ENCODE peak calls at places on chromosomes 16 and 17, in six cellular contexts. One of them, this sample, is unnamed.

GRCh38 chr17:35073183-35073790 is 9.8 kb upstream of the RFFL start:
- DNase-seq in mesenchymal stem cell: no peak
- DNase-seq in neural progenitor cell: no peak
- DNase-seq in BE2C: no peak
- DNase-seq in Peyer's patch: no peak
- DNase-seq in naive thymus-derived CD4-positive, alpha-beta T cell: peak; percentile 34
- DNase-seq in this sample: no peak

GRCh38 chr17:65142247-65142646 is 5.1 kb downstream of the RGS9 start:
- DNase-seq in mesenchymal stem cell: no peak
- DNase-seq in neural progenitor cell: no peak
- DNase-seq in BE2C: no peak
- DNase-seq in Peyer's patch: no peak
- DNase-seq in naive thymus-derived CD4-positive, alpha-beta T cell: no peak
- DNase-seq in this sample: no peak

GRCh38 chr16:35754391-35755369 is 2295.3 kb downstream of the TP53TG3F start:
- DNase-seq in mesenchymal stem cell: no peak
- DNase-seq in neural progenitor cell: no peak
- DNase-seq in BE2C: no peak
- DNase-seq in Peyer's patch: no peak
- DNase-seq in naive thymus-derived CD4-positive, alpha-beta T cell: no peak
- DNase-seq in this sample: no peak

GRCh38 chr17:66829883-66830282 is 5.0 kb upstream of the CACNG5 start:
- DNase-seq in mesenchymal stem cell: no peak
- DNase-seq in neural progenitor cell: peak; percentile 61
- DNase-seq in BE2C: no peak
- DNase-seq in Peyer's patch: no peak
- DNase-seq in naive thymus-derived CD4-positive, alpha-beta T cell: no peak
- DNase-seq in this sample: no peak

GRCh38 chr16:49652441-49653175 is 203.3 kb downstream of the ZNF423 start:
- DNase-seq in mesenchymal stem cell: peak; percentile 10
- DNase-seq in neural progenitor cell: no peak
- DNase-seq in BE2C: no peak
- DNase-seq in Peyer's patch: no peak
- DNase-seq in naive thymus-derived CD4-positive, alpha-beta T cell: no peak
- DNase-seq in this sample: no peak

GRCh38 chr16:81397058-81397878 is 47.3 kb upstream of the CMIP start:
- DNase-seq in mesenchymal stem cell: no peak
- DNase-seq in neural progenitor cell: no peak
- DNase-seq in BE2C: no peak
- DNase-seq in Peyer's patch: no peak
- DNase-seq in naive thymus-derived CD4-positive, alpha-beta T cell: no peak
- DNase-seq in this sample: no peak

GRCh38 chr17:62627219-62627903 is at the start of gene MRC2:
- DNase-seq in mesenchymal stem cell: peak; percentile 92
- DNase-seq in neural progenitor cell: peak; percentile 83
- DNase-seq in BE2C: peak; percentile 68
- DNase-seq in Peyer's patch: no peak
- DNase-seq in naive thymus-derived CD4-positive, alpha-beta T cell: peak; percentile 14
- DNase-seq in this sample: peak; percentile 91

GRCh38 chr17:691423-691822 is 23.2 kb downstream of the VPS53 start:
- DNase-seq in mesenchymal stem cell: peak; percentile 37
- DNase-seq in neural progenitor cell: no peak
- DNase-seq in BE2C: no peak
- DNase-seq in Peyer's patch: no peak
- DNase-seq in naive thymus-derived CD4-positive, alpha-beta T cell: no peak
- DNase-seq in this sample: no peak

GRCh38 chr17:17567631-17568030 is 23.9 kb downstream of the PEMT start:
- DNase-seq in mesenchymal stem cell: no peak
- DNase-seq in neural progenitor cell: no peak
- DNase-seq in BE2C: peak; percentile 24
- DNase-seq in Peyer's patch: no peak
- DNase-seq in naive thymus-derived CD4-positive, alpha-beta T cell: no peak
- DNase-seq in this sample: no peak

GRCh38 chr17:82031885-82032627 is 578 bp downstream of the RAC3 start:
- DNase-seq in mesenchymal stem cell: peak; percentile 13
- DNase-seq in neural progenitor cell: peak; percentile 38
- DNase-seq in BE2C: no peak
- DNase-seq in Peyer's patch: peak; percentile 27
- DNase-seq in naive thymus-derived CD4-positive, alpha-beta T cell: no peak
- DNase-seq in this sample: peak; percentile 97

GRCh38 chr17:75124041-75124818 is 7.3 kb downstream of the NT5C start:
- DNase-seq in mesenchymal stem cell: peak; percentile 36
- DNase-seq in neural progenitor cell: no peak
- DNase-seq in BE2C: peak; percentile 89
- DNase-seq in Peyer's patch: no peak
- DNase-seq in naive thymus-derived CD4-positive, alpha-beta T cell: no peak
- DNase-seq in this sample: no peak

GRCh38 chr17:28937044-28937729 is 14.1 kb downstream of the PHF12 start:
- DNase-seq in mesenchymal stem cell: peak; percentile 72
- DNase-seq in neural progenitor cell: no peak
- DNase-seq in BE2C: no peak
- DNase-seq in Peyer's patch: no peak
- DNase-seq in naive thymus-derived CD4-positive, alpha-beta T cell: no peak
- DNase-seq in this sample: no peak

GRCh38 chr16:55944377-55944802 is 69.2 kb upstream of the CES5A start:
- DNase-seq in mesenchymal stem cell: peak; percentile 59
- DNase-seq in neural progenitor cell: peak; percentile 79
- DNase-seq in BE2C: peak; percentile 80
- DNase-seq in Peyer's patch: peak; percentile 41
- DNase-seq in naive thymus-derived CD4-positive, alpha-beta T cell: peak; percentile 26
- DNase-seq in this sample: peak; percentile 64

GRCh38 chr17:57442914-57443571 is 186.7 kb downstream of the MSI2 start:
- DNase-seq in mesenchymal stem cell: peak; percentile 22
- DNase-seq in neural progenitor cell: no peak
- DNase-seq in BE2C: no peak
- DNase-seq in Peyer's patch: peak; percentile 57
- DNase-seq in naive thymus-derived CD4-positive, alpha-beta T cell: peak; percentile 43
- DNase-seq in this sample: no peak

GRCh38 chr17:17363638-17364337 is 60.6 kb downstream of the NT5M start:
- DNase-seq in mesenchymal stem cell: no peak
- DNase-seq in neural progenitor cell: peak; percentile 1
- DNase-seq in BE2C: no peak
- DNase-seq in Peyer's patch: no peak
- DNase-seq in naive thymus-derived CD4-positive, alpha-beta T cell: no peak
- DNase-seq in this sample: no peak

GRCh38 chr16:10611825-10612342 is 31.5 kb upstream of the EMP2 start:
- DNase-seq in mesenchymal stem cell: no peak
- DNase-seq in neural progenitor cell: peak; percentile 33
- DNase-seq in BE2C: no peak
- DNase-seq in Peyer's patch: no peak
- DNase-seq in naive thymus-derived CD4-positive, alpha-beta T cell: no peak
- DNase-seq in this sample: peak; percentile 54

GRCh38 chr16:72203401-72203800 is 31.4 kb upstream of the PMFBP1 start:
- DNase-seq in mesenchymal stem cell: peak; percentile 32
- DNase-seq in neural progenitor cell: no peak
- DNase-seq in BE2C: no peak
- DNase-seq in Peyer's patch: peak; percentile 19
- DNase-seq in naive thymus-derived CD4-positive, alpha-beta T cell: no peak
- DNase-seq in this sample: no peak

GRCh38 chr16:57750796-57751538 is 15.4 kb downstream of the KATNB1 start:
- DNase-seq in mesenchymal stem cell: no peak
- DNase-seq in neural progenitor cell: no peak
- DNase-seq in BE2C: peak; percentile 11
- DNase-seq in Peyer's patch: no peak
- DNase-seq in naive thymus-derived CD4-positive, alpha-beta T cell: no peak
- DNase-seq in this sample: no peak

GRCh38 chr17:81440511-81441244 is 45.4 kb downstream of the BAHCC1 start:
- DNase-seq in mesenchymal stem cell: peak; percentile 41
- DNase-seq in neural progenitor cell: peak; percentile 80
- DNase-seq in BE2C: peak; percentile 83
- DNase-seq in Peyer's patch: no peak
- DNase-seq in naive thymus-derived CD4-positive, alpha-beta T cell: no peak
- DNase-seq in this sample: peak; percentile 99

GRCh38 chr16:88872650-88873331 is 6.3 kb upstream of the PABPN1L start:
- DNase-seq in mesenchymal stem cell: no peak
- DNase-seq in neural progenitor cell: no peak
- DNase-seq in BE2C: no peak
- DNase-seq in Peyer's patch: no peak
- DNase-seq in naive thymus-derived CD4-positive, alpha-beta T cell: no peak
- DNase-seq in this sample: no peak

GRCh38 chr17:80951121-80952090 is 40.2 kb upstream of the CHMP6 start:
- DNase-seq in mesenchymal stem cell: no peak
- DNase-seq in neural progenitor cell: no peak
- DNase-seq in BE2C: no peak
- DNase-seq in Peyer's patch: no peak
- DNase-seq in naive thymus-derived CD4-positive, alpha-beta T cell: no peak
- DNase-seq in this sample: peak; percentile 35

GRCh38 chr16:31085371-31085770 is 3.4 kb downstream of the PRSS53 start:
- DNase-seq in mesenchymal stem cell: no peak
- DNase-seq in neural progenitor cell: no peak
- DNase-seq in BE2C: no peak
- DNase-seq in Peyer's patch: no peak
- DNase-seq in naive thymus-derived CD4-positive, alpha-beta T cell: no peak
- DNase-seq in this sample: no peak

GRCh38 chr16:69150146-69150865 is 17.9 kb downstream of the UTP4 start:
- DNase-seq in mesenchymal stem cell: peak; percentile 81
- DNase-seq in neural progenitor cell: peak; percentile 87
- DNase-seq in BE2C: peak; percentile 72
- DNase-seq in Peyer's patch: peak; percentile 46
- DNase-seq in naive thymus-derived CD4-positive, alpha-beta T cell: peak; percentile 66
- DNase-seq in this sample: peak; percentile 78

GRCh38 chr17:37671813-37672544 is 28.7 kb upstream of the DDX52 start:
- DNase-seq in mesenchymal stem cell: peak; percentile 92
- DNase-seq in neural progenitor cell: no peak
- DNase-seq in BE2C: no peak
- DNase-seq in Peyer's patch: no peak
- DNase-seq in naive thymus-derived CD4-positive, alpha-beta T cell: no peak
- DNase-seq in this sample: no peak

GRCh38 chr16:85506358-85506911 is 106.7 kb upstream of the GSE1 start:
- DNase-seq in mesenchymal stem cell: no peak
- DNase-seq in neural progenitor cell: no peak
- DNase-seq in BE2C: no peak
- DNase-seq in Peyer's patch: no peak
- DNase-seq in naive thymus-derived CD4-positive, alpha-beta T cell: no peak
- DNase-seq in this sample: no peak
- H3K36me3 ChIP-seq in mesenchymal stem cell: no peaks in the 10 kb centered on the region
- H3K36me3 ChIP-seq in neural progenitor cell: no peaks in the 10 kb centered on the region
- H3K36me3 ChIP-seq in BE2C: no peaks in the 10 kb centered on the region
- H3K36me3 ChIP-seq in Peyer's patch: no peaks in the 10 kb centered on the region
- H3K36me3 ChIP-seq in naive thymus-derived CD4-positive, alpha-beta T cell: no peaks in the 10 kb centered on the region
- H3K36me3 ChIP-seq in this sample: no peaks in the 10 kb centered on the region

GRCh38 chr16:24944206-24944605 is 71.0 kb downstream of the ARHGAP17 start:
- DNase-seq in mesenchymal stem cell: no peak
- DNase-seq in neural progenitor cell: no peak
- DNase-seq in BE2C: no peak
- DNase-seq in Peyer's patch: no peak
- DNase-seq in naive thymus-derived CD4-positive, alpha-beta T cell: no peak
- DNase-seq in this sample: no peak
- H3K36me3 ChIP-seq in mesenchymal stem cell: peaks cover 93% of the 10 kb centered on the region
- H3K36me3 ChIP-seq in neural progenitor cell: peaks cover 4% of the 10 kb centered on the region
- H3K36me3 ChIP-seq in BE2C: peaks cover 24% of the 10 kb centered on the region
- H3K36me3 ChIP-seq in Peyer's patch: no peaks in the 10 kb centered on the region
- H3K36me3 ChIP-seq in naive thymus-derived CD4-positive, alpha-beta T cell: peaks cover 23% of the 10 kb centered on the region
- H3K36me3 ChIP-seq in this sample: peaks cover 9% of the 10 kb centered on the region

GRCh38 chr16:1667271-1667670 is 10.8 kb upstream of the JPT2 start:
- DNase-seq in mesenchymal stem cell: no peak
- DNase-seq in neural progenitor cell: no peak
- DNase-seq in BE2C: no peak
- DNase-seq in Peyer's patch: no peak
- DNase-seq in naive thymus-derived CD4-positive, alpha-beta T cell: no peak
- DNase-seq in this sample: no peak

GRCh38 chr16:1670371-1670770 is 7.7 kb upstream of the JPT2 start:
- DNase-seq in mesenchymal stem cell: no peak
- DNase-seq in neural progenitor cell: no peak
- DNase-seq in BE2C: no peak
- DNase-seq in Peyer's patch: no peak
- DNase-seq in naive thymus-derived CD4-positive, alpha-beta T cell: no peak
- DNase-seq in this sample: no peak

GRCh38 chr16:1669698-1670097 is 8.4 kb upstream of the JPT2 start:
- DNase-seq in mesenchymal stem cell: no peak
- DNase-seq in neural progenitor cell: no peak
- DNase-seq in BE2C: no peak
- DNase-seq in Peyer's patch: no peak
- DNase-seq in naive thymus-derived CD4-positive, alpha-beta T cell: no peak
- DNase-seq in this sample: no peak

GRCh38 chr16:1667916-1668315 is 10.2 kb upstream of the JPT2 start:
- DNase-seq in mesenchymal stem cell: no peak
- DNase-seq in neural progenitor cell: no peak
- DNase-seq in BE2C: no peak
- DNase-seq in Peyer's patch: no peak
- DNase-seq in naive thymus-derived CD4-positive, alpha-beta T cell: no peak
- DNase-seq in this sample: no peak

DNA sequence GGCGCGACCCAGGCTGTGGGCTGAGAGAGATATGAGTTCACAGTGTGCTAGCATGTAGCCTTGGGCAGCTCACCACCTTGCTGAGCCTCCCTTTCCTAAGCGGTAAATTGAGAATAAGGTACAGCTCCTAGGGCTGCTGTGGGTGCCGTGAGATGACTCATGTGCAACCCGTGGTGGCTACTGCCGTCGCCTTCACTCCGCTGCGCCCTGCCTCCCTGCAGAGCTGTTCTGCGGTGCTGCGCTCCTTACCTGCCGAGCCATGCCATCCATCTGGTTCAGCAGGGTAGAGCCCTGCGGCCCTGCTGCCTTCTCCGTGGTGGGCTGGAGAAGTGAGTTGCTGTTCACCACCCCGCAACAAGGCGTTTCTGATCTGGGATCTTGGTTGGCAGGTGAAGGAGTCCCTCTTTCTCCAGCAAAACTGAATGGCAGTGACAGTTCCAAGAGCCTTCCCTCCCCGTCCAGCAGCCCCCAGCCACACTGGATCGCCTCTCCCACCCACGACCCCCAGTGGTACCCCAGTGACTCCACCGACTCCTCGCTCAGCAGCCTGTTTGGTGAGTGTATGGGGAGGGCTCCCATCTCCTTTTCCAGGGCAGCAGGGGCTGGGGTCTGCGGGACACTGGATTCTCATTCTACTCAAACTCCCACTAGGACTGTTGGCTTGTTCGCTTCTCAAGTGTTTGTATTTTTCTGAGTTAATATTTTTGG is 9.3 kb upstream of the JPT2 start:
- DNase-seq in mesenchymal stem cell: no peak
- DNase-seq in neural progenitor cell: no peak
- DNase-seq in BE2C: no peak
- DNase-seq in Peyer's patch: no peak
- DNase-seq in naive thymus-derived CD4-positive, alpha-beta T cell: no peak
- DNase-seq in this sample: no peak
- H3K36me3 ChIP-seq in mesenchymal stem cell: peaks cover 97% of the 10 kb centered on the region
- H3K36me3 ChIP-seq in neural progenitor cell: no peaks in the 10 kb centered on the region
- H3K36me3 ChIP-seq in BE2C: peaks cover 56% of the 10 kb centered on the region
- H3K36me3 ChIP-seq in Peyer's patch: no peaks in the 10 kb centered on the region
- H3K36me3 ChIP-seq in naive thymus-derived CD4-positive, alpha-beta T cell: peaks cover 12% of the 10 kb centered on the region
- H3K36me3 ChIP-seq in this sample: peaks cover 51% of the 10 kb centered on the region

GRCh38 chr17:83094291-83094690 is 14.9 kb downstream of the METRNL start:
- DNase-seq in mesenchymal stem cell: no peak
- DNase-seq in neural progenitor cell: no peak
- DNase-seq in BE2C: no peak
- DNase-seq in Peyer's patch: no peak
- DNase-seq in naive thymus-derived CD4-positive, alpha-beta T cell: no peak
- DNase-seq in this sample: no peak
- H3K36me3 ChIP-seq in mesenchymal stem cell: peaks cover 59% of the 10 kb centered on the region
- H3K36me3 ChIP-seq in neural progenitor cell: no peaks in the 10 kb centered on the region
- H3K36me3 ChIP-seq in BE2C: no peaks in the 10 kb centered on the region
- H3K36me3 ChIP-seq in Peyer's patch: no peaks in the 10 kb centered on the region
- H3K36me3 ChIP-seq in naive thymus-derived CD4-positive, alpha-beta T cell: no peaks in the 10 kb centered on the region
- H3K36me3 ChIP-seq in this sample: peaks cover 5% of the 10 kb centered on the region

GRCh38 chr17:47924785-47925676 is 16.3 kb upstream of the PNPO start:
- DNase-seq in mesenchymal stem cell: no peak
- DNase-seq in neural progenitor cell: no peak
- DNase-seq in BE2C: no peak
- DNase-seq in Peyer's patch: no peak
- DNase-seq in naive thymus-derived CD4-positive, alpha-beta T cell: no peak
- DNase-seq in this sample: no peak
- H3K36me3 ChIP-seq in mesenchymal stem cell: peaks cover 56% of the 10 kb centered on the region
- H3K36me3 ChIP-seq in neural progenitor cell: no peaks in the 10 kb centered on the region
- H3K36me3 ChIP-seq in BE2C: peaks cover 23% of the 10 kb centered on the region
- H3K36me3 ChIP-seq in Peyer's patch: no peaks in the 10 kb centered on the region
- H3K36me3 ChIP-seq in naive thymus-derived CD4-positive, alpha-beta T cell: peaks cover 21% of the 10 kb centered on the region
- H3K36me3 ChIP-seq in this sample: peaks cover 7% of the 10 kb centered on the region

This sample was measured in H7.